ENCODE peak calls at places on chromosomes 7 and 10, in seven cellular contexts. O is heart right ventricle, F is brain microvascular endothelial cell, A is right lobe of liver, H is fibroblast of lung, K is colonic mucosa, I is A549. L is an unnamed sample.

GRCh38 chr7:44411306-44411705 is 79.2 kb downstream of the NUDCD3 start:
- DNase-seq in K (no peak), F (no peak), A (no peak), I (no peak), H (no peak), O (no peak), L (no peak)

GRCh38 chr10:89088901-89089300 is 98.3 kb downstream of the FAS start:
- DNase-seq in A (no peak), I (no peak), F (no peak), H (peak), K (no peak), O (no peak), L (no peak)

GRCh38 chr10:116766241-116767198 is 24.2 kb upstream of the HSPA12A start:
- DNase-seq in I (no peak), A (no peak), O (no peak), F (no peak), K (no peak), H (no peak), L (no peak)

GRCh38 chr7:7944619-7945282 is 23.8 kb upstream of the GLCCI1 start:
- DNase-seq in I (no peak), K (no peak), A (no peak), O (no peak), F (no peak), H (no peak), L (peak)

GRCh38 chr7:129513546-129513945 is 11.2 kb downstream of the SMKR1 start:
- DNase-seq in O (no peak), F (no peak), K (no peak), H (no peak), A (no peak), I (no peak), L (no peak)

GRCh38 chr7:30800785-30801252 is 29.6 kb downstream of the MINDY4 start:
- DNase-seq in F (peak), O (no peak), A (no peak), K (peak), H (peak), I (peak), L (peak)

GRCh38 chr7:45970454-45970853 is 49.4 kb upstream of the IGFBP3 start:
- DNase-seq in H (no peak), K (no peak), I (no peak), O (no peak), A (no peak), F (no peak), L (no peak)

GRCh38 chr10:119659951-119660350 is 8.8 kb downstream of the BAG3 start:
- DNase-seq in K (no peak), H (no peak), O (no peak), A (no peak), I (no peak), F (no peak), L (no peak)

GRCh38 chr7:83021032-83021431 is 141.7 kb downstream of the PCLO start:
- DNase-seq in K (no peak), I (no peak), A (no peak), O (no peak), F (no peak), H (no peak), L (no peak)

GRCh38 chr7:106039486-106040060 is 72.5 kb downstream of the SYPL1 start:
- DNase-seq in F (peak), I (no peak), H (peak), O (no peak), K (no peak), A (no peak), L (peak)

GRCh38 chr7:7829667-7830066 is 111.3 kb upstream of the RPA3 start:
- DNase-seq in K (no peak), I (no peak), F (no peak), A (no peak), H (no peak), O (no peak), L (no peak)

GRCh38 chr10:35933940-35934636 is 292.0 kb upstream of the FZD8 start:
- DNase-seq in F (no peak), K (no peak), I (no peak), H (no peak), O (no peak), A (no peak), L (no peak)

GRCh38 chr7:135098391-135098790 is 49.5 kb upstream of the TMEM140 start:
- DNase-seq in A (no peak), H (no peak), I (no peak), K (no peak), F (peak), O (no peak), L (no peak)

GRCh38 chr7:152076324-152076821 is 50.9 kb downstream of the GALNT11 start:
- DNase-seq in K (peak), A (no peak), O (no peak), F (no peak), I (peak), H (peak), L (peak)

GRCh38 chr10:114758331-114758730 is 63.2 kb upstream of the FHIP2A start:
- DNase-seq in H (no peak), I (no peak), F (no peak), O (no peak), K (no peak), A (no peak), L (no peak)

GRCh38 chr10:124039432-124040086 is 53.8 kb downstream of the CHST15 start:
- DNase-seq in K (no peak), F (no peak), H (no peak), I (no peak), A (no peak), O (no peak), L (no peak)

GRCh38 chr7:11192506-11192905 is 218.8 kb downstream of the PHF14 start:
- DNase-seq in K (no peak), A (no peak), I (no peak), F (peak), O (no peak), H (peak), L (no peak)

GRCh38 chr10:91010952-91011351 is 90.1 kb upstream of the ANKRD1 start:
- DNase-seq in A (no peak), K (no peak), H (no peak), I (no peak), F (no peak), O (no peak), L (no peak)

GRCh38 chr10:3995302-3996210 is 210.5 kb upstream of the KLF6 start:
- DNase-seq in O (no peak), K (no peak), F (peak), A (no peak), H (peak), I (no peak), L (no peak)

GRCh38 chr10:69901623-69902505 is 100.2 kb downstream of the COL13A1 start:
- DNase-seq in H (peak), K (peak), A (peak), F (peak), I (peak), O (no peak), L (peak)

GRCh38 chr10:133307776-133308430 is 769 bp downstream of the TUBGCP2 start:
- DNase-seq in H (peak), K (peak), A (peak), I (peak), O (peak), F (peak), L (peak)

GRCh38 chr7:83415840-83416239 is 233.1 kb downstream of the SEMA3E start:
- DNase-seq in K (no peak), I (no peak), A (no peak), H (no peak), O (no peak), F (no peak), L (no peak)

GRCh38 chr10:42850931-42851330 is 68.3 kb downstream of the BMS1 start:
- DNase-seq in A (no peak), I (no peak), H (no peak), K (no peak), O (no peak), F (no peak), L (no peak)

GRCh38 chr7:17058568-17058967 is 176.8 kb upstream of the AGR3 start:
- DNase-seq in I (no peak), H (peak), F (no peak), A (no peak), K (no peak), O (no peak), L (no peak)

GRCh38 chr7:29795696-29796095 is 10.6 kb upstream of the WIPF3 start:
- DNase-seq in I (no peak), K (no peak), F (no peak), H (no peak), A (no peak), O (no peak), L (no peak)

GRCh38 chr10:71092812-71093391 is 119.5 kb upstream of the UNC5B start:
- DNase-seq in F (no peak), K (no peak), H (no peak), O (no peak), A (no peak), I (no peak), L (peak)

GRCh38 chr7:72213081-72213480 is 199.1 kb downstream of the CALN1 start:
- DNase-seq in O (no peak), I (no peak), H (no peak), F (no peak), K (no peak), A (no peak), L (no peak)

GRCh38 chr7:47435889-47436312 is 146.0 kb downstream of the TNS3 start:
- DNase-seq in I (peak), F (peak), K (peak), O (peak), A (no peak), H (peak), L (peak)

GRCh38 chr10:21406595-21407218 is 118.8 kb downstream of the SKIDA1 start:
- DNase-seq in H (peak), O (no peak), I (no peak), K (no peak), A (no peak), F (peak), L (no peak)

GRCh38 chr7:12291870-12292269 is 80.8 kb downstream of the TMEM106B start:
- DNase-seq in I (peak), O (no peak), H (no peak), F (no peak), K (no peak), A (no peak), L (no peak)

GRCh38 chr10:48880016-48880705 is 59.5 kb downstream of the LRRC18 start:
- DNase-seq in H (no peak), O (no peak), A (no peak), F (no peak), I (no peak), K (no peak), L (no peak)

GRCh38 chr10:77552252-77552651 is 85.4 kb downstream of the KCNMA1 start:
- DNase-seq in H (peak), K (no peak), F (no peak), I (no peak), A (no peak), O (no peak), L (no peak)

GRCh38 chr7:39271386-39271785 is 293.7 kb downstream of the POU6F2 start:
- DNase-seq in F (peak), A (no peak), I (peak), H (no peak), O (peak), K (peak), L (peak)

GRCh38 chr7:127794551-127794950 is 142.6 kb downstream of the SND1 start:
- DNase-seq in H (no peak), I (no peak), F (no peak), K (no peak), A (no peak), O (no peak), L (no peak)

GRCh38 chr7:21616796-21617436 is 74.1 kb downstream of the DNAH11 start:
- DNase-seq in K (no peak), O (no peak), A (no peak), H (peak), I (peak), F (peak), L (no peak)

GRCh38 chr10:95423327-95424005 is 132.7 kb upstream of the PDLIM1 start:
- DNase-seq in A (no peak), F (no peak), O (no peak), H (no peak), K (no peak), I (no peak), L (no peak)

GRCh38 chr10:7054915-7055314 is 355.9 kb downstream of the SFMBT2 start:
- DNase-seq in H (peak), O (no peak), I (peak), A (no peak), F (peak), K (no peak), L (no peak)

GRCh38 chr7:76364198-76364584 is 5.4 kb upstream of the YWHAG start:
- DNase-seq in O (peak), K (peak), I (peak), F (no peak), A (no peak), H (peak), L (no peak)

GRCh38 chr10:94077042-94077441 is 83.3 kb downstream of the PLCE1 start:
- DNase-seq in K (no peak), I (no peak), H (no peak), F (no peak), O (no peak), A (no peak), L (no peak)

GRCh38 chr7:5822742-5823503 is 41.5 kb upstream of the RNF216 start:
- DNase-seq in F (peak), A (peak), I (peak), O (peak), H (peak), K (peak), L (peak)
- TF ChIP-seq CTCF in F (peak), A (no peak), I (no peak), O (peak), H (no peak), K (no peak), L (no peak)

DNA sequence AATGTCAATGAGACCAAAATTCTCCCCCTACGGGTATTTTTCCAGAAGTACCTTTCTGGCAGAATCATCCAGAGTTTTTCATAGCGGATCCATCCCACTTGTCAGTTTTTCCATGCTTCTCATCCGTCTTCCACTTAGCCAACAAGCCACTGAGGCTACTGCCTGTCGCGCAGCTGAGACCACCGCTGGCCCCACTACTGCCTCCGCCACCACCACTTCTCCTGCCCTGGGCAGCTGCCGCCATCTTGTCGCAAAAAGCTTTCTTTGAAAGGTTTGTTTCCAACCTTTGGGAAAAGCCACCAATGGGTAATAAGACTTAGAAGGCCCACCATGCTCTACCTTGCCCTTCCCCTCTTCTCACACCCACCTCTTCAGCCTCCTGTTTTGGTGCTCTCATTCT is 42.1 kb downstream of the ERLIN1 start:
- DNase-seq in K (no peak), O (no peak), A (no peak), H (no peak), F (no peak), I (no peak), L (no peak)
- H3K27ac ChIP-seq in K (no peak), O (no peak), A (no peak), H (no peak), F (no peak), I (no peak), L (no peak)

GRCh38 chr10:22545643-22546042 is 168.7 kb downstream of the PIP4K2A start:
- DNase-seq in O (no peak), F (no peak), H (no peak), K (no peak), I (no peak), A (no peak), L (no peak)
- TF ChIP-seq CTCF in O (no peak), F (no peak), H (no peak), K (no peak), I (no peak), A (no peak), L (no peak)

GRCh38 chr10:52318136-52318810 is 4.2 kb downstream of the DKK1 start:
- DNase-seq in I (peak), H (peak), A (no peak), K (no peak), F (peak), O (no peak), L (no peak)

GRCh38 chr10:52314822-52315552 is 906 bp downstream of the DKK1 start:
- DNase-seq in H (peak), F (peak), A (peak), O (no peak), I (peak), K (no peak), L (no peak)

GRCh38 chr10:52316500-52316899 is 2.4 kb downstream of the DKK1 start:
- DNase-seq in I (no peak), K (no peak), O (no peak), H (no peak), A (no peak), F (no peak), L (no peak)

GRCh38 chr10:52314007-52314821 is at the start of gene DKK1:
- DNase-seq in I (peak), F (peak), A (peak), H (peak), O (peak), K (peak), L (peak)

DNA sequence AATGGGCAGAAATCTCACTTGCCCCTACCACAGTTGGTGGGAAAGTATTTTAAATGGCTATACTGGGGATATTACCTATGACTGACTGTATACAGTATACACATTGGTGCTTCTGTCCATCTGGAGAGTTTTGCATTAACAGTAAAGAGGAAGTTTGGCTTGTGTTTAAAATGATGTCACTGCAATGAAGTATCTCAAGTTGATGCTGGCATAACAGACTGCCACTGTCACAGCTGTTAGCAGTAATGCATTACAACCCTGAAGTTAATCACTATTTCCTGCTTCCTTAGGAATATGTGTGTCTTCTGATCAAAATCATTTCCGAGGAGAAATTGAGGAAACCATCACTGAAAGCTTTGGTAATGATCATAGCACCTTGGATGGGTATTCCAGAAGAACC is 1.9 kb downstream of the DKK1 start:
- DNase-seq in K (no peak), I (peak), F (peak), A (no peak), O (no peak), H (peak), L (no peak)
- H3K27ac ChIP-seq in K (no peak), I (peak), F (peak), A (no peak), O (no peak), H (peak), L (no peak)

GRCh38 chr10:18005445-18005780 is 53.7 kb downstream of the SLC39A12 start:
- DNase-seq in I (no peak), H (no peak), A (no peak), K (no peak), F (no peak), O (no peak), L (no peak)
- TF ChIP-seq CTCF in I (no peak), H (no peak), A (no peak), K (no peak), F (no peak), O (no peak), L (no peak)

GRCh38 chr7:540997-541396 is 21.4 kb upstream of the PDGFA start:
- DNase-seq in H (no peak), I (no peak), K (no peak), O (peak), A (no peak), F (no peak), L (no peak)

GRCh38 chr7:538764-539685 is 19.4 kb upstream of the PDGFA start:
- DNase-seq in H (no peak), A (no peak), K (peak), F (no peak), I (no peak), O (peak), L (no peak)

GRCh38 chr7:539731-540411 is 20.2 kb upstream of the PDGFA start:
- DNase-seq in I (peak), K (peak), O (no peak), F (no peak), A (no peak), H (peak), L (peak)

GRCh38 chr7:541661-542060 is 22.0 kb upstream of the PDGFA start:
- DNase-seq in H (no peak), F (no peak), O (peak), I (no peak), A (no peak), K (no peak), L (no peak)

GRCh38 chr7:540579-540978 is 20.9 kb upstream of the PDGFA start:
- DNase-seq in H (no peak), F (no peak), K (no peak), A (no peak), O (no peak), I (no peak), L (no peak)
- H3K27ac ChIP-seq in H (no peak), F (no peak), K (no peak), A (no peak), O (no peak), I (peak), L (no peak)